ENCODE peak calls at places on chromosomes 4 and X, in four cellular contexts. One of them, this sample, is unnamed.

GRCh38 chr4:86033171-86033570 is 326.7 kb downstream of the MAPK10 start:
- DNase-seq in H1: no peak
- DNase-seq in K562: no peak
- DNase-seq in SK-N-SH: no peak
- DNase-seq in this sample: no peak

GRCh38 chrX:150486011-150486410 is 82.4 kb upstream of the MTM1 start:
- DNase-seq in H1: no peak
- DNase-seq in K562: peak
- DNase-seq in SK-N-SH: peak
- DNase-seq in this sample: no peak

GRCh38 chrX:7568130-7568529 is 274.8 kb upstream of the VCX start:
- DNase-seq in H1: no peak
- DNase-seq in K562: no peak
- DNase-seq in SK-N-SH: no peak
- DNase-seq in this sample: no peak

GRCh38 chr4:139017861-139018260 is 2.3 kb downstream of the NOCT start:
- DNase-seq in H1: no peak
- DNase-seq in K562: no peak
- DNase-seq in SK-N-SH: no peak
- DNase-seq in this sample: no peak

GRCh38 chr4:115950806-115951205 is 837.4 kb upstream of the NDST4 start:
- DNase-seq in H1: no peak
- DNase-seq in K562: no peak
- DNase-seq in SK-N-SH: no peak
- DNase-seq in this sample: no peak

GRCh38 chr4:114964016-114964415 is 149.4 kb downstream of the NDST4 start:
- DNase-seq in H1: no peak
- DNase-seq in K562: no peak
- DNase-seq in SK-N-SH: no peak
- DNase-seq in this sample: no peak

GRCh38 chr4:165294907-165295306 is 32.6 kb upstream of the MSMO1 start:
- DNase-seq in H1: no peak
- DNase-seq in K562: no peak
- DNase-seq in SK-N-SH: no peak
- DNase-seq in this sample: no peak

GRCh38 chr4:83490876-83491450 is 6.1 kb upstream of the ABRAXAS1 start:
- DNase-seq in H1: no peak
- DNase-seq in K562: peak
- DNase-seq in SK-N-SH: peak
- DNase-seq in this sample: no peak

GRCh38 chr4:77773101-77773500 is 46.1 kb downstream of the CNOT6L start:
- DNase-seq in H1: no peak
- DNase-seq in K562: no peak
- DNase-seq in SK-N-SH: no peak
- DNase-seq in this sample: no peak

GRCh38 chr4:35925806-35926205 is 318.5 kb downstream of the ARAP2 start:
- DNase-seq in H1: no peak
- DNase-seq in K562: no peak
- DNase-seq in SK-N-SH: no peak
- DNase-seq in this sample: no peak

GRCh38 chrX:120768681-120769080 is 107.0 kb downstream of the CT47B1 start:
- DNase-seq in H1: no peak
- DNase-seq in K562: no peak
- DNase-seq in SK-N-SH: no peak
- DNase-seq in this sample: no peak

GRCh38 chrX:154317391-154318000 is 21.9 kb downstream of the TKTL1 start:
- DNase-seq in H1: no peak
- DNase-seq in K562: peak
- DNase-seq in SK-N-SH: peak
- DNase-seq in this sample: no peak

GRCh38 chr4:88341227-88342192 is 37.1 kb upstream of the HERC6 start:
- DNase-seq in H1: no peak
- DNase-seq in K562: no peak
- DNase-seq in SK-N-SH: no peak
- DNase-seq in this sample: no peak

GRCh38 chrX:24380273-24381036 is 20.0 kb downstream of the SUPT20HL1 start:
- DNase-seq in H1: no peak
- DNase-seq in K562: no peak
- DNase-seq in SK-N-SH: no peak
- DNase-seq in this sample: no peak

GRCh38 chrX:109049416-109049815 is 313.1 kb upstream of the IRS4 start:
- DNase-seq in H1: no peak
- DNase-seq in K562: no peak
- DNase-seq in SK-N-SH: no peak
- DNase-seq in this sample: no peak

GRCh38 chrX:48776818-48777439 is 9.5 kb upstream of the GATA1 start:
- DNase-seq in H1: no peak
- DNase-seq in K562: no peak
- DNase-seq in SK-N-SH: no peak
- DNase-seq in this sample: no peak
- TF ChIP-seq POLR2AphosphoS5 in H1: no peak
- TF ChIP-seq POLR2AphosphoS5 in K562: no peak
- TF ChIP-seq POLR2AphosphoS5 in SK-N-SH: no peak
- TF ChIP-seq POLR2AphosphoS5 in this sample: no peak

GRCh38 chr4:60506061-60506460 is 694.1 kb upstream of the ADGRL3 start:
- DNase-seq in H1: no peak
- DNase-seq in K562: no peak
- DNase-seq in SK-N-SH: no peak
- DNase-seq in this sample: no peak

GRCh38 chr4:60500860-60501259 is 699.3 kb upstream of the ADGRL3 start:
- DNase-seq in H1: no peak
- DNase-seq in K562: no peak
- DNase-seq in SK-N-SH: no peak
- DNase-seq in this sample: no peak

DNA sequence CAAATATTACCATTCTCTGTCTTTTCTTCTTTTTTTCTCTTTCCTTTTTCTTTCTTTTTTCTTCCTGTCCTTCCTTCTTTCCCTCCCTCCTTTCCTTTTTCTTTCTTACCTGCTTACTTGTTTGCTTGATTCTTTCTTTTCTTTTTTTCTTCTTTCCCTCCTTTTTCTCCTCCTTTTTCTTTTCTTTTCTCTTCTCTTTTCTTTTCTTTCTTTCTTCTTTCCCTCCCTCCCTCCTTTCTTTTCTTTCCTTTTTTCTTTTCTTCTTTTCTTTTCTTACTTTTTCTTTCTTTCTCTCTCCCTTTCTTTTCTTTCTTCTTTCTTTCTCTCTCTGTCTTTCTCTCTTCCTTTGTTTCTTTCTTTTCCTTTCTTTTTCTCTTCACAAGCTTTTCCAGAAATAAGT is 697.4 kb upstream of the ADGRL3 start:
- DNase-seq in H1: no peak
- DNase-seq in K562: no peak
- DNase-seq in SK-N-SH: no peak
- DNase-seq in this sample: no peak
- TF ChIP-seq TAF1 in H1: no peak
- TF ChIP-seq TAF1 in K562: no peak
- TF ChIP-seq TAF1 in SK-N-SH: no peak
- TF ChIP-seq TAF1 in this sample: no peak

GRCh38 chr4:119103263-119103662 is 32.4 kb upstream of the MYOZ2 start:
- DNase-seq in H1: no peak
- DNase-seq in K562: no peak
- DNase-seq in SK-N-SH: no peak
- DNase-seq in this sample: no peak
- TF ChIP-seq POLR2AphosphoS5 in H1: no peak
- TF ChIP-seq POLR2AphosphoS5 in K562: no peak
- TF ChIP-seq POLR2AphosphoS5 in SK-N-SH: peak
- TF ChIP-seq POLR2AphosphoS5 in this sample: no peak

DNA sequence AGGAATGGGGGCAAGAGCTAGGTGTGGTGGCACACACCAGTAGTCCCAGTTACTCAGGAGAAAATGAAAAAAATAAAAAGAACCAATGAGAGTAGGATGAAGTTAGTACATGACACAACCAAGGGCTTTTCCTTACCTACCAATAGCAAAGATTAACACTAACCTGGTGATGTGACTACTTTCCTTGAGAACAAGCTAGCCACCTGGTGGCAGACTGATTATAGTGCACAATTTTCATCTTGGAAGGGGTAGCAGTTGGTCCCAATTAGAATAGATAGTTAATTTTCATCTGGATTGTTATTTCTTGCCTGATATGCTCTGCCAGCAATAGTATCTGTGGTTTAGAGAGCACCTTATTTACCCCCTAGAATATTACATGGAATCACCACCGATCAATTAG is 1216.8 kb upstream of the PABPC4L start:
- DNase-seq in H1: no peak
- DNase-seq in K562: no peak
- DNase-seq in SK-N-SH: peak
- DNase-seq in this sample: no peak
- TF ChIP-seq TAF1 in H1: no peak
- TF ChIP-seq TAF1 in K562: no peak
- TF ChIP-seq TAF1 in SK-N-SH: no peak
- TF ChIP-seq TAF1 in this sample: no peak

GRCh38 chr4:123649644-123650356 is 253.2 kb downstream of the SPRY1 start:
- DNase-seq in H1: peak
- DNase-seq in K562: no peak
- DNase-seq in SK-N-SH: no peak
- DNase-seq in this sample: no peak
- TF ChIP-seq POLR2AphosphoS5 in H1: no peak
- TF ChIP-seq POLR2AphosphoS5 in K562: no peak
- TF ChIP-seq POLR2AphosphoS5 in SK-N-SH: no peak
- TF ChIP-seq POLR2AphosphoS5 in this sample: no peak

DNA sequence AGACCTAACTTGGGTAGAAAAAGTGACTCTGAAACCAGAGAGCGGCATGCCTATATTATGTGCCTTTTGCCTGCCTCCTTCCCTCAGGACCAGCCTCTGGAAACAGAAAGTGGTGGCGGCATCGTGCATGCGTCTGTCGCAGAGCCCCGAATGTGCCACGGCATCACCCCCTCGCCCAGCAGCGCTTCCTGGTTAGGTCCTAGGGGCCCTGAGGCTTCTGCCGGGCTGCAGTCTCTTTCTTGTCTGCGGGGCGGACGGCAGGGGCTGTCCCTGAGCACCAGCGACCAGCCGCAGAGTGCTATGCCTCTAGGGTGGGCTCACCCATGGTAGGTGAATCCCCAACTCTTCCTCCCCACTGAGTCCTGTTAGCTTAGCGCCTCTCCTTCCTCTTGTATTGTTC is 68.7 kb downstream of the VSIG4 start:
- DNase-seq in H1: no peak
- DNase-seq in K562: no peak
- DNase-seq in SK-N-SH: no peak
- DNase-seq in this sample: no peak
- TF ChIP-seq TAF1 in H1: no peak
- TF ChIP-seq TAF1 in K562: no peak
- TF ChIP-seq TAF1 in SK-N-SH: no peak
- TF ChIP-seq TAF1 in this sample: no peak

GRCh38 chr4:23889814-23890269 is at the start of gene PPARGC1A:
- DNase-seq in H1: no peak
- DNase-seq in K562: no peak
- DNase-seq in SK-N-SH: peak
- DNase-seq in this sample: no peak
- TF ChIP-seq POLR2AphosphoS5 in H1: no peak
- TF ChIP-seq POLR2AphosphoS5 in K562: no peak
- TF ChIP-seq POLR2AphosphoS5 in SK-N-SH: no peak
- TF ChIP-seq POLR2AphosphoS5 in this sample: no peak

GRCh38 chr4:39526810-39527295 is 386 bp downstream of the UGDH start:
- DNase-seq in H1: no peak
- DNase-seq in K562: no peak
- DNase-seq in SK-N-SH: no peak
- DNase-seq in this sample: peak
- TF ChIP-seq TAF1 in H1: no peak
- TF ChIP-seq TAF1 in K562: no peak
- TF ChIP-seq TAF1 in SK-N-SH: no peak
- TF ChIP-seq TAF1 in this sample: no peak

DNA sequence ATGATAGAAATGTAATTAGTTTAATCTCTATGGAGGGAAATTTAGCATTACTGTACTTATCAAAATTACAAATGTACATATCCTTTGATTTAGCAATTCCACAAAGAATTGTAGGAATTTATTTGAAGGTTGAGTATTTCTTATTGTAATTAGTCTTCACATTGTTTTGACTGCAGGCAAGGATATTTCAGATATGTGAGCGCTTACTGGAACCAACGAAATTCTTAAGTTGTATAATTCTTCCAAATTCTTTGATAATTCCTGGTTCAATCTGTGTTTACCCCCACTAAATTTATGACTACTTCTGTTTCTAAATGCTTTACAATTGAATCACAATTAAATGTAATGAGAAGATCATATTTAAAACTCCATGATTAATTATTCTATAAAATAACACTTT is 26.9 kb upstream of the WWC2 start:
- DNase-seq in H1: no peak
- DNase-seq in K562: no peak
- DNase-seq in SK-N-SH: no peak
- DNase-seq in this sample: no peak
- TF ChIP-seq POLR2AphosphoS5 in H1: no peak
- TF ChIP-seq POLR2AphosphoS5 in K562: no peak
- TF ChIP-seq POLR2AphosphoS5 in SK-N-SH: no peak
- TF ChIP-seq POLR2AphosphoS5 in this sample: no peak